ENCODE peak calls at places on chromosomes 16 and 17, in five cellular contexts. S is neural progenitor cell, U is ELF-1, J is A673, K is neuronal stem cell. Z is an unnamed sample.

GRCh38 chr17:10713336-10713735 is 15.9 kb downstream of the ADPRM start:
- DNase-seq in S (no peak), U (no peak), J (no peak), K (no peak), Z (no peak)

GRCh38 chr17:82648761-82649474 is 674 bp upstream of the WDR45B start:
- DNase-seq in S (peak), U (peak), J (peak), K (peak), Z (peak)

GRCh38 chr16:70737377-70738082 is 51.7 kb upstream of the MTSS2 start:
- DNase-seq in S (no peak), U (no peak), J (no peak), K (no peak), Z (no peak)

GRCh38 chr17:38604479-38605229 is 1.1 kb downstream of the SRCIN1 start:
- DNase-seq in S (peak), U (peak), J (no peak), K (no peak), Z (no peak)

GRCh38 chr17:50048146-50048720 is 7.7 kb upstream of the ITGA3 start:
- DNase-seq in S (no peak), U (no peak), J (no peak), K (no peak), Z (no peak)

GRCh38 chr17:55248077-55248476 is 16.7 kb upstream of the HLF start:
- DNase-seq in S (no peak), U (no peak), J (no peak), K (no peak), Z (no peak)

GRCh38 chr17:77948690-77949114 is 9.8 kb upstream of the TNRC6C start:
- DNase-seq in S (peak), U (peak), J (no peak), K (no peak), Z (no peak)

GRCh38 chr17:41429667-41430066 is 5.3 kb upstream of the KRT37 start:
- DNase-seq in S (no peak), U (no peak), J (no peak), K (no peak), Z (no peak)

GRCh38 chr17:62692159-62692651 is 64.7 kb downstream of the MRC2 start:
- DNase-seq in S (no peak), U (no peak), J (no peak), K (no peak), Z (no peak)

GRCh38 chr16:84574191-84574590 is 43.7 kb downstream of the COTL1 start:
- DNase-seq in S (no peak), U (no peak), J (no peak), K (no peak), Z (no peak)

GRCh38 chr16:2813661-2814288 is 3.3 kb upstream of the PRSS21 start:
- DNase-seq in S (no peak), U (no peak), J (no peak), K (no peak), Z (peak)

GRCh38 chr17:82740906-82741759 is 5.7 kb downstream of the FN3K start:
- DNase-seq in S (no peak), U (no peak), J (no peak), K (no peak), Z (no peak)

GRCh38 chr17:7862692-7863437 is 5.1 kb downstream of the CYB5D1 start:
- DNase-seq in S (peak), U (peak), J (peak), K (peak), Z (no peak)

GRCh38 chr16:30934827-30935557 is 11.6 kb downstream of the FBXL19 start:
- DNase-seq in S (peak), U (peak), J (peak), K (no peak), Z (no peak)

GRCh38 chr16:84379731-84380369 is 11.5 kb downstream of the ATP2C2 start:
- DNase-seq in S (no peak), U (no peak), J (peak), K (no peak), Z (no peak)

GRCh38 chr16:31073823-31074072 is 292 bp downstream of the ZNF668 start:
- DNase-seq in S (no peak), U (no peak), J (no peak), K (peak), Z (no peak)

GRCh38 chr17:19796457-19796856 is 48.4 kb upstream of the ALDH3A1 start:
- DNase-seq in S (no peak), U (no peak), J (no peak), K (no peak), Z (no peak)

GRCh38 chr17:3865166-3865565 is 19.1 kb upstream of the NCBP3 start:
- DNase-seq in S (no peak), U (no peak), J (no peak), K (no peak), Z (peak)

GRCh38 chr16:67966549-67967182 is 1.8 kb downstream of the SLC12A4 start:
- DNase-seq in S (peak), U (peak), J (no peak), K (no peak), Z (peak)

GRCh38 chr16:48535831-48536599 is 74.0 kb downstream of the N4BP1 start:
- DNase-seq in S (peak), U (no peak), J (no peak), K (peak), Z (peak)

GRCh38 chr17:49482144-49482817 is 12.8 kb upstream of the NGFR start:
- DNase-seq in S (no peak), U (no peak), J (no peak), K (no peak), Z (no peak)

GRCh38 chr17:41446806-41447205 is 6.0 kb upstream of the KRT38 start:
- DNase-seq in S (no peak), U (no peak), J (no peak), K (no peak), Z (no peak)

GRCh38 chr17:65457635-65458257 is 103.7 kb downstream of the AXIN2 start:
- DNase-seq in S (no peak), U (no peak), J (no peak), K (no peak), Z (no peak)

GRCh38 chr16:89395150-89396142 is 94.9 kb downstream of the ANKRD11 start:
- DNase-seq in S (peak), U (no peak), J (peak), K (no peak), Z (peak)

GRCh38 chr16:11676799-11677198 is 8.5 kb downstream of the SNN start:
- DNase-seq in S (no peak), U (no peak), J (no peak), K (no peak), Z (no peak)

GRCh38 chr16:85463228-85463611 is 149.9 kb upstream of the GSE1 start:
- DNase-seq in S (no peak), U (no peak), J (no peak), K (no peak), Z (no peak)

GRCh38 chr17:39002991-39003715 is 36.0 kb upstream of the FBXO47 start:
- DNase-seq in S (no peak), U (no peak), J (peak), K (no peak), Z (peak)

GRCh38 chr16:12531937-12532336 is 271.8 kb downstream of the CPPED1 start:
- DNase-seq in S (no peak), U (no peak), J (no peak), K (no peak), Z (no peak)

GRCh38 chr17:64017381-64017980 is 3.0 kb downstream of the ICAM2 start:
- DNase-seq in S (no peak), U (no peak), J (no peak), K (no peak), Z (no peak)

GRCh38 chr16:64590516-64590915 is 531.3 kb downstream of the CDH11 start:
- DNase-seq in S (no peak), U (no peak), J (no peak), K (no peak), Z (no peak)

GRCh38 chr17:50132104-50132794 is 2.3 kb upstream of the SAMD14 start:
- DNase-seq in S (no peak), U (no peak), J (no peak), K (no peak), Z (no peak)

GRCh38 chr17:9839433-9839832 is 13.7 kb downstream of the GLP2R start:
- DNase-seq in S (no peak), U (peak), J (no peak), K (no peak), Z (no peak)

GRCh38 chr16:74743668-74744299 is 30.8 kb downstream of the FA2H start:
- DNase-seq in S (no peak), U (peak), J (peak), K (no peak), Z (no peak)

GRCh38 chr16:20153444-20153843 is 79.8 kb upstream of the GPR139 start:
- DNase-seq in S (no peak), U (no peak), J (no peak), K (no peak), Z (no peak)

GRCh38 chr17:3667366-3668278 is 756 bp downstream of the TAX1BP3 start:
- DNase-seq in S (peak), U (peak), J (peak), K (no peak), Z (peak)

GRCh38 chr17:34068506-34069035 is 186.5 kb upstream of the CCL2 start:
- DNase-seq in S (no peak), U (no peak), J (no peak), K (no peak), Z (no peak)

GRCh38 chr16:66511615-66512500 is 38.1 kb downstream of the TK2 start:
- DNase-seq in S (peak), U (peak), J (no peak), K (no peak), Z (no peak)

Z was measured in aorta.